ENCODE peak calls at places on chromosomes 13 and 19, in seven cellular contexts. U is stimulated activated CD4-positive, alpha-beta T cell treated with anti-CD3 and anti-CD28 coated beads, Interleukin-15, amount 100 ng/mL, for 1 hour; I is SK-MEL-5; N is mesothelial cell of epicardium; S is astrocyte of the spinal cord; V is Calu3; Z is CD4-positive, CD25-positive, alpha-beta regulatory T cell. F is an unnamed sample.

GRCh38 chr13:50713849-50714248 is 129.6 kb downstream of the DLEU7 start:
- DNase-seq in I (no peak), U (no peak), N (no peak), Z (no peak), V (no peak), S (peak), F (peak)

GRCh38 chr19:1355258-1355973 is 28.3 kb upstream of the NDUFS7 start:
- DNase-seq in U (no peak), I (no peak), N (no peak), V (no peak), S (no peak), Z (no peak), F (no peak)

GRCh38 chr13:35927554-35927953 is 203.6 kb downstream of the DCLK1 start:
- DNase-seq in Z (no peak), N (no peak), V (no peak), S (peak), U (no peak), I (peak), F (peak)

GRCh38 chr13:110726726-110727125 is 13.2 kb downstream of the ING1 start:
- DNase-seq in Z (no peak), I (no peak), U (peak), N (no peak), S (no peak), V (no peak), F (no peak)

GRCh38 chr19:10780368-10780767 is 55.6 kb downstream of the TMED1 start:
- DNase-seq in V (no peak), N (no peak), Z (no peak), I (no peak), U (no peak), S (peak), F (peak)

GRCh38 chr19:19381007-19381926 is 24.2 kb upstream of the GATAD2A start:
- DNase-seq in N (no peak), I (no peak), V (no peak), U (no peak), Z (no peak), S (no peak), F (no peak)

GRCh38 chr13:112700291-112701060 is 10.6 kb downstream of the ATP11A start:
- DNase-seq in U (no peak), N (no peak), Z (no peak), S (no peak), V (no peak), I (no peak), F (no peak)

GRCh38 chr13:51523082-51523518 is 61.2 kb upstream of the WDFY2 start:
- DNase-seq in V (no peak), I (peak), Z (no peak), N (no peak), S (peak), U (no peak), F (peak)

GRCh38 chr19:55080915-55081772 is 5.5 kb downstream of the EPS8L1 start:
- DNase-seq in Z (peak), N (peak), V (no peak), I (peak), S (peak), U (peak), F (peak)

GRCh38 chr19:55617426-55617825 is 6.9 kb downstream of the ZNF784 start:
- DNase-seq in U (no peak), N (no peak), I (no peak), V (no peak), Z (no peak), S (no peak), F (no peak)

GRCh38 chr19:13839193-13839937 is 37.6 kb upstream of the NANOS3 start:
- DNase-seq in I (peak), Z (peak), N (no peak), S (peak), V (peak), U (peak), F (peak)

GRCh38 chr13:19053561-19053960 is 128.1 kb downstream of the TUBA3C start:
- DNase-seq in Z (no peak), U (no peak), I (no peak), S (no peak), N (no peak), V (no peak), F (no peak)